ENCODE peak calls at places on chromosomes 6 and 20, in nine cellular contexts. One of them, this sample, is unnamed.
A peak's percentile ranks its signal among the peaks of the same experiment; 100 is the strongest.

GRCh38 chr20:47276856-47277541 is 79.5 kb downstream of the ZMYND8 start:
- DNase-seq in upper lobe of right lung: no peak
- DNase-seq in hepatocyte: no peak
- DNase-seq in HCT116: no peak
- DNase-seq in ovary: peak; percentile 65
- DNase-seq in dorsolateral prefrontal cortex: peak; percentile 23
- DNase-seq in AG04450: no peak
- DNase-seq in thoracic aorta: no peak
- DNase-seq in heart left ventricle: peak; percentile 66
- DNase-seq in this sample: no peak

GRCh38 chr6:165571721-165572132 is 91.3 kb downstream of the PDE10A start:
- DNase-seq in heart left ventricle: no peak
- DNase-seq in upper lobe of right lung: no peak
- DNase-seq in AG04450: no peak
- DNase-seq in ovary: no peak
- DNase-seq in hepatocyte: no peak
- DNase-seq in dorsolateral prefrontal cortex: no peak
- DNase-seq in HCT116: no peak
- DNase-seq in thoracic aorta: no peak
- DNase-seq in this sample: peak; percentile 49

GRCh38 chr6:25990172-25990873 is 27.7 kb downstream of the TRIM38 start:
- DNase-seq in heart left ventricle: no peak
- DNase-seq in AG04450: no peak
- DNase-seq in HCT116: no peak
- DNase-seq in dorsolateral prefrontal cortex: no peak
- DNase-seq in upper lobe of right lung: no peak
- DNase-seq in hepatocyte: no peak
- DNase-seq in thoracic aorta: no peak
- DNase-seq in ovary: no peak
- DNase-seq in this sample: no peak

GRCh38 chr6:134447883-134448387 is 130.0 kb upstream of the SGK1 start:
- DNase-seq in dorsolateral prefrontal cortex: no peak
- DNase-seq in upper lobe of right lung: no peak
- DNase-seq in AG04450: peak; percentile 83
- DNase-seq in thoracic aorta: no peak
- DNase-seq in hepatocyte: no peak
- DNase-seq in HCT116: no peak
- DNase-seq in ovary: no peak
- DNase-seq in heart left ventricle: no peak
- DNase-seq in this sample: no peak

GRCh38 chr6:13331516-13332348 is 3.4 kb upstream of the TBC1D7 start:
- DNase-seq in AG04450: no peak
- DNase-seq in hepatocyte: peak; percentile 47
- DNase-seq in dorsolateral prefrontal cortex: no peak
- DNase-seq in HCT116: peak; percentile 19
- DNase-seq in ovary: no peak
- DNase-seq in heart left ventricle: no peak
- DNase-seq in upper lobe of right lung: no peak
- DNase-seq in thoracic aorta: no peak
- DNase-seq in this sample: peak; percentile 24

GRCh38 chr20:17613328-17614175 is 43.7 kb downstream of the DSTN start:
- DNase-seq in dorsolateral prefrontal cortex: no peak
- DNase-seq in upper lobe of right lung: peak; percentile 64
- DNase-seq in ovary: peak; percentile 14
- DNase-seq in heart left ventricle: no peak
- DNase-seq in AG04450: no peak
- DNase-seq in thoracic aorta: no peak
- DNase-seq in hepatocyte: peak; percentile 18
- DNase-seq in HCT116: no peak
- DNase-seq in this sample: no peak

GRCh38 chr20:8424986-8425385 is 292.9 kb downstream of the PLCB1 start:
- DNase-seq in heart left ventricle: no peak
- DNase-seq in hepatocyte: no peak
- DNase-seq in AG04450: no peak
- DNase-seq in upper lobe of right lung: no peak
- DNase-seq in thoracic aorta: no peak
- DNase-seq in HCT116: no peak
- DNase-seq in dorsolateral prefrontal cortex: no peak
- DNase-seq in ovary: no peak
- DNase-seq in this sample: no peak

GRCh38 chr20:17189976-17190710 is 36.7 kb upstream of the PCSK2 start:
- DNase-seq in ovary: no peak
- DNase-seq in hepatocyte: no peak
- DNase-seq in thoracic aorta: no peak
- DNase-seq in dorsolateral prefrontal cortex: no peak
- DNase-seq in heart left ventricle: no peak
- DNase-seq in upper lobe of right lung: no peak
- DNase-seq in AG04450: no peak
- DNase-seq in HCT116: no peak
- DNase-seq in this sample: no peak

GRCh38 chr6:50602191-50602810 is 111.0 kb upstream of the TFAP2D start:
- DNase-seq in HCT116: peak; percentile 2
- DNase-seq in upper lobe of right lung: no peak
- DNase-seq in dorsolateral prefrontal cortex: no peak
- DNase-seq in ovary: no peak
- DNase-seq in AG04450: no peak
- DNase-seq in thoracic aorta: no peak
- DNase-seq in hepatocyte: peak; percentile 63
- DNase-seq in heart left ventricle: no peak
- DNase-seq in this sample: peak; percentile 1

GRCh38 chr6:32153835-32154513 is at the start of gene PPT2:
- DNase-seq in dorsolateral prefrontal cortex: peak; percentile 90
- DNase-seq in thoracic aorta: peak; percentile 75
- DNase-seq in AG04450: peak; percentile 76
- DNase-seq in HCT116: peak; percentile 90
- DNase-seq in upper lobe of right lung: peak; percentile 83
- DNase-seq in hepatocyte: peak; percentile 94
- DNase-seq in ovary: peak; percentile 94
- DNase-seq in heart left ventricle: peak; percentile 94
- DNase-seq in this sample: peak; percentile 71

GRCh38 chr20:36472656-36473071 is 68.7 kb upstream of the MYL9 start:
- DNase-seq in thoracic aorta: no peak
- DNase-seq in AG04450: no peak
- DNase-seq in HCT116: peak; percentile 52
- DNase-seq in ovary: peak; percentile 45
- DNase-seq in hepatocyte: peak; percentile 75
- DNase-seq in upper lobe of right lung: peak; percentile 74
- DNase-seq in dorsolateral prefrontal cortex: no peak
- DNase-seq in heart left ventricle: peak; percentile 44
- DNase-seq in this sample: peak; percentile 47

GRCh38 chr20:47281376-47281775 is 75.1 kb downstream of the ZMYND8 start:
- DNase-seq in upper lobe of right lung: no peak
- DNase-seq in AG04450: no peak
- DNase-seq in HCT116: no peak
- DNase-seq in thoracic aorta: no peak
- DNase-seq in dorsolateral prefrontal cortex: no peak
- DNase-seq in heart left ventricle: no peak
- DNase-seq in hepatocyte: no peak
- DNase-seq in ovary: no peak
- DNase-seq in this sample: no peak

GRCh38 chr6:8736046-8736877 is 300.9 kb upstream of the SLC35B3 start:
- DNase-seq in HCT116: no peak
- DNase-seq in heart left ventricle: no peak
- DNase-seq in AG04450: no peak
- DNase-seq in ovary: no peak
- DNase-seq in dorsolateral prefrontal cortex: peak; percentile 6
- DNase-seq in upper lobe of right lung: no peak
- DNase-seq in hepatocyte: no peak
- DNase-seq in thoracic aorta: no peak
- DNase-seq in this sample: no peak

GRCh38 chr6:42890311-42891198 is 11.1 kb downstream of the RPL7L1 start:
- DNase-seq in AG04450: peak; percentile 93
- DNase-seq in ovary: peak; percentile 92
- DNase-seq in dorsolateral prefrontal cortex: peak; percentile 95
- DNase-seq in heart left ventricle: peak; percentile 94
- DNase-seq in HCT116: peak; percentile 89
- DNase-seq in hepatocyte: peak; percentile 95
- DNase-seq in thoracic aorta: peak; percentile 71
- DNase-seq in upper lobe of right lung: peak; percentile 95
- DNase-seq in this sample: peak; percentile 92

GRCh38 chr6:15285682-15286294 is 39.9 kb downstream of the JARID2 start:
- DNase-seq in heart left ventricle: no peak
- DNase-seq in dorsolateral prefrontal cortex: no peak
- DNase-seq in upper lobe of right lung: no peak
- DNase-seq in thoracic aorta: no peak
- DNase-seq in ovary: no peak
- DNase-seq in hepatocyte: no peak
- DNase-seq in AG04450: no peak
- DNase-seq in HCT116: no peak
- DNase-seq in this sample: no peak

GRCh38 chr6:7073810-7074525 is 33.8 kb upstream of the RREB1 start:
- DNase-seq in thoracic aorta: no peak
- DNase-seq in heart left ventricle: peak; percentile 32
- DNase-seq in ovary: peak; percentile 29
- DNase-seq in HCT116: no peak
- DNase-seq in upper lobe of right lung: peak; percentile 73
- DNase-seq in hepatocyte: no peak
- DNase-seq in AG04450: no peak
- DNase-seq in dorsolateral prefrontal cortex: no peak
- DNase-seq in this sample: peak; percentile 85

GRCh38 chr6:162481938-162482337 is 245.6 kb downstream of the PRKN start:
- DNase-seq in dorsolateral prefrontal cortex: no peak
- DNase-seq in HCT116: no peak
- DNase-seq in heart left ventricle: no peak
- DNase-seq in thoracic aorta: no peak
- DNase-seq in upper lobe of right lung: no peak
- DNase-seq in hepatocyte: no peak
- DNase-seq in AG04450: no peak
- DNase-seq in ovary: no peak
- DNase-seq in this sample: no peak

GRCh38 chr6:168160506-168161370 is 81.7 kb upstream of the FRMD1 start:
- DNase-seq in dorsolateral prefrontal cortex: no peak
- DNase-seq in upper lobe of right lung: no peak
- DNase-seq in ovary: no peak
- DNase-seq in AG04450: no peak
- DNase-seq in heart left ventricle: no peak
- DNase-seq in thoracic aorta: no peak
- DNase-seq in HCT116: no peak
- DNase-seq in hepatocyte: no peak
- DNase-seq in this sample: no peak

DNA sequence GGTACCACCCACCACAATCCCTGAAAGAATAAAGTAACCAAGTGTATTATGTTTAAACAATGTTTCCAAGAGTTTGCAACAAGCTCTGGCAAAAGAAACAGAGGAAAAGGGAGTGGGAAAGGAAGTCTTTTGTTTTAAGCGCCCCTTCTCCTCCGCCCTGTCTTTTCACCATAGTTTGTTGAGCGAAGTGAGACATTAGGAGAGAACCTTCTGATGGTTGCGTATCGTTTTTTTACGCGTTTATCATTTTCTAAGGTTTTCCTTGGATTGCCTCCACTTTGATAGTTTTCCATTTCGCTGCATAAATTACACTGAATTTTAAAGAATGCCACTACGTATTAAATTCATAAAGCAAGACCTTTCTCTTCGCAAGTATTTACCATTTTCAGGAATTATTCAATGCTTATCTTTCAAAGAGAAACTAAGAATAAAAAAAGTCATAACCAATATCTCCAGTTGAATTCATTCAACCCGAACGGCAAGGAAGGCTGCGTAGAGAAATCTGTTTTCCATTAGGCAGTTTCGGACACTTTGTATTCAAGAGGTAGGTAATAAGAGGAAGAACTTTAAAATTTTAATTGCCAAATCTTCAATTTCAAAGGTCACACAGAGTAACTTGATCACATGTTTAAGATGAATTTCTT is 926 bp upstream of the EPHA7 start:
- DNase-seq in upper lobe of right lung: no peak
- DNase-seq in heart left ventricle: no peak
- DNase-seq in thoracic aorta: no peak
- DNase-seq in dorsolateral prefrontal cortex: no peak
- DNase-seq in AG04450: no peak
- DNase-seq in ovary: no peak
- DNase-seq in hepatocyte: no peak
- DNase-seq in HCT116: no peak
- DNase-seq in this sample: no peak
- H3K4me3 ChIP-seq in upper lobe of right lung: peak overlapping the region; percentile 42
- H3K4me3 ChIP-seq in heart left ventricle: peak overlapping the region; percentile 62
- H3K4me3 ChIP-seq in thoracic aorta: peak overlapping the region; percentile 70
- H3K4me3 ChIP-seq in dorsolateral prefrontal cortex: peak overlapping the region; percentile 73
- H3K4me3 ChIP-seq in AG04450: no peak overlapping the region
- H3K4me3 ChIP-seq in ovary: peak overlapping the region; percentile 39
- H3K4me3 ChIP-seq in hepatocyte: peak overlapping the region; percentile 41
- H3K4me3 ChIP-seq in HCT116: no peak overlapping the region
- H3K4me3 ChIP-seq in this sample: no peak overlapping the region

GRCh38 chr6:149484733-149485700 is at the start of gene ZC3H12D:
- DNase-seq in heart left ventricle: peak; percentile 35
- DNase-seq in hepatocyte: peak; percentile 79
- DNase-seq in AG04450: no peak
- DNase-seq in thoracic aorta: no peak
- DNase-seq in dorsolateral prefrontal cortex: no peak
- DNase-seq in HCT116: peak; percentile 38
- DNase-seq in upper lobe of right lung: peak; percentile 75
- DNase-seq in ovary: no peak
- DNase-seq in this sample: peak; percentile 83
- TF ChIP-seq CTCF in heart left ventricle: peak; percentile 12
- TF ChIP-seq CTCF in hepatocyte: no peak
- TF ChIP-seq CTCF in AG04450: peak; percentile 9
- TF ChIP-seq CTCF in thoracic aorta: no peak
- TF ChIP-seq CTCF in dorsolateral prefrontal cortex: no peak
- TF ChIP-seq CTCF in HCT116: no peak
- TF ChIP-seq CTCF in upper lobe of right lung: peak; percentile 35
- TF ChIP-seq CTCF in ovary: no peak
- TF ChIP-seq CTCF in this sample: peak; percentile 71

GRCh38 chr6:27296106-27296783 is 15.8 kb downstream of the POM121L2 start:
- DNase-seq in dorsolateral prefrontal cortex: no peak
- DNase-seq in hepatocyte: peak; percentile 54
- DNase-seq in HCT116: peak; percentile 36
- DNase-seq in heart left ventricle: no peak
- DNase-seq in thoracic aorta: no peak
- DNase-seq in AG04450: no peak
- DNase-seq in upper lobe of right lung: no peak
- DNase-seq in ovary: no peak
- DNase-seq in this sample: no peak
- H3K27me3 ChIP-seq in dorsolateral prefrontal cortex: peaks cover 100% of the 10 kb centered on the region
- H3K27me3 ChIP-seq in hepatocyte: peaks cover 31% of the 10 kb centered on the region
- H3K27me3 ChIP-seq in HCT116: no peaks in the 10 kb centered on the region
- H3K27me3 ChIP-seq in heart left ventricle: peaks cover 41% of the 10 kb centered on the region
- H3K27me3 ChIP-seq in thoracic aorta: no peaks in the 10 kb centered on the region
- H3K27me3 ChIP-seq in AG04450: peaks cover 9% of the 10 kb centered on the region
- H3K27me3 ChIP-seq in upper lobe of right lung: peaks cover 94% of the 10 kb centered on the region
- H3K27me3 ChIP-seq in ovary: no peaks in the 10 kb centered on the region
- H3K27me3 ChIP-seq in this sample: peaks cover 2% of the 10 kb centered on the region

DNA sequence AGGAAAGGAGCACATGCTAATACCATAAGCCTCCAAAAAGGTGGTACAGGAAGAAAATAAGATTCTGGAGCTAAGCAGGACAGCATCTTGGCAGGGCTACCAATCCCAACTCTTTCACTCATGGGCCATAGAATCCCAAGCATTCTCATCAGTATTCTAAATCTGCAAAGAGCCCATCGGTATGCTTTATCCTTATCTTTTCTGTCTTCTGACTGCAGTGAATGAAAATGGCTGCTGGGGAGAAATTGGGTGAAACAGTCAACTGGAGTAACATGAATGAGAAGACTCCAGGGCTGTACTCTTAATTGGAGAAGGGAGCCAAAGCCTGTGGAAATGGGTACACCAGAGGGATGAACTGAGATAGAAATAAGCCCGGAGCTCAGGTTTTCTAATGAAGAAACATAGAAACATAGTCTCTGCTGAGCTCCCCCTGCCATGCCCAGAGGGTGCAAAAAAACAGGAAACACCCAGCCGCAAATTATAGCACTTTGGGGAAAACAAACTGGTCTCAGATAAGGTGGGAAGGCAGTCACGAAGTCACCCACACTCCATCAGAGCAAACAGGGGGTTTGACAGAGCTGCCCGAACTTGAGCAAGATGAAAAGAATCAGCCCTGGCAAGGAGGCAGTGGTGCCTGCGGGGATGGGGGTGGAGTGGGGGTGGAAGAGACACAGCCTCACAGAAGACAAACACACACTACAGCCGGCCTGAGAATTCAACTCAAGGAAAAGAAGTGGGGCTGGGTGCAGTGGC is 35.4 kb upstream of the E2F3 start:
- DNase-seq in ovary: no peak
- DNase-seq in hepatocyte: no peak
- DNase-seq in heart left ventricle: no peak
- DNase-seq in HCT116: no peak
- DNase-seq in dorsolateral prefrontal cortex: no peak
- DNase-seq in AG04450: no peak
- DNase-seq in thoracic aorta: no peak
- DNase-seq in upper lobe of right lung: no peak
- DNase-seq in this sample: no peak
- H3K4me3 ChIP-seq in ovary: no peak overlapping the region
- H3K4me3 ChIP-seq in hepatocyte: no peak overlapping the region
- H3K4me3 ChIP-seq in heart left ventricle: no peak overlapping the region
- H3K4me3 ChIP-seq in HCT116: no peak overlapping the region
- H3K4me3 ChIP-seq in dorsolateral prefrontal cortex: no peak overlapping the region
- H3K4me3 ChIP-seq in AG04450: no peak overlapping the region
- H3K4me3 ChIP-seq in thoracic aorta: no peak overlapping the region
- H3K4me3 ChIP-seq in upper lobe of right lung: no peak overlapping the region
- H3K4me3 ChIP-seq in this sample: no peak overlapping the region

This sample was measured in GM06990.